ENCODE peak calls at places on chromosomes 1 and 21, in four cellular contexts. W is pancreas, O is body of pancreas, J is bronchial epithelial cell. U is an unnamed sample. For H3K36me3, the result is how much of the 10 kb centered on the place peaks cover.

GRCh38 chr21:20970691-20971090 is 27.5 kb upstream of the NCAM2 start:
- DNase-seq in W (no peak), O (no peak), J (no peak), U (no peak)

GRCh38 chr1:232974971-232975370 is 24.6 kb downstream of the NTPCR start:
- DNase-seq in W (no peak), O (peak), J (no peak), U (peak)

GRCh38 chr1:178192686-178193085 is 98.8 kb downstream of the RASAL2 start:
- DNase-seq in W (no peak), O (peak), J (peak), U (peak)

GRCh38 chr1:214685906-214686305 is 82.9 kb downstream of the CENPF start:
- DNase-seq in W (no peak), O (no peak), J (no peak), U (no peak)

GRCh38 chr1:206786212-206786886 is 14.1 kb upstream of the IL10 start:
- DNase-seq in W (no peak), O (no peak), J (no peak), U (no peak)

GRCh38 chr1:25074326-25074725 is 144.2 kb upstream of the RUNX3 start:
- DNase-seq in W (no peak), O (no peak), J (no peak), U (no peak)

GRCh38 chr1:99348375-99349132 is 84.3 kb downstream of the PLPPR4 start:
- DNase-seq in W (no peak), O (no peak), J (no peak), U (no peak)

GRCh38 chr1:6300342-6301141 is 39.6 kb upstream of the GPR153 start:
- DNase-seq in W (no peak), O (no peak), J (peak), U (no peak)

GRCh38 chr1:194466706-194467105 is 1280.3 kb upstream of the B3GALT2 start:
- DNase-seq in W (no peak), O (no peak), J (no peak), U (no peak)

GRCh38 chr1:26121854-26122773 is 10.5 kb downstream of the PDIK1L start:
- DNase-seq in W (no peak), O (no peak), J (no peak), U (no peak)

GRCh38 chr1:236038034-236038433 is 26.9 kb downstream of the NID1 start:
- DNase-seq in W (no peak), O (no peak), J (no peak), U (no peak)

GRCh38 chr1:119101563-119101962 is 38.9 kb downstream of the WARS2 start:
- DNase-seq in W (no peak), O (no peak), J (peak), U (no peak)

GRCh38 chr1:37478890-37479254 is 4.5 kb downstream of the ZC3H12A start:
- DNase-seq in W (no peak), O (no peak), J (peak), U (no peak)

GRCh38 chr1:41394405-41394804 is 33.2 kb downstream of the FOXO6 start:
- DNase-seq in W (no peak), O (no peak), J (no peak), U (no peak)

GRCh38 chr21:41973861-41974751 is 20.3 kb upstream of the C2CD2 start:
- DNase-seq in W (no peak), O (no peak), J (no peak), U (no peak)

GRCh38 chr1:169487153-169487552 is 1.4 kb upstream of the SLC19A2 start:
- DNase-seq in W (no peak), O (no peak), J (peak), U (no peak)

GRCh38 chr1:109312978-109313775 is 6.4 kb upstream of the MYBPHL start:
- DNase-seq in W (no peak), O (no peak), J (no peak), U (no peak)

GRCh38 chr1:30541721-30542485 is 181.5 kb downstream of the MATN1 start:
- DNase-seq in W (no peak), O (no peak), J (no peak), U (no peak)

GRCh38 chr1:22184454-22184853 is 41.6 kb upstream of the WNT4 start:
- DNase-seq in W (no peak), O (no peak), J (no peak), U (no peak)

GRCh38 chr21:39660596-39660995 is 47.9 kb downstream of the B3GALT5 start:
- DNase-seq in W (no peak), O (peak), J (peak), U (peak)

GRCh38 chr1:10671551-10672375 is 124.7 kb downstream of the CASZ1 start:
- DNase-seq in W (no peak), O (no peak), J (no peak), U (no peak)

GRCh38 chr21:42466700-42467612 is 29.1 kb downstream of the RSPH1 start:
- DNase-seq in W (no peak), O (peak), J (peak), U (peak)

GRCh38 chr1:198713081-198713480 is 74.2 kb downstream of the PTPRC start:
- DNase-seq in W (no peak), O (no peak), J (peak), U (no peak)

GRCh38 chr1:176811896-176812295 is 348.9 kb downstream of the PAPPA2 start:
- DNase-seq in W (no peak), O (no peak), J (no peak), U (no peak)

GRCh38 chr1:247111636-247112478 is 7.7 kb upstream of the ZNF669 start:
- DNase-seq in W (peak), O (peak), J (no peak), U (peak)

GRCh38 chr1:167524651-167525050 is 6.3 kb upstream of the CD247 start:
- DNase-seq in W (no peak), O (no peak), J (no peak), U (no peak)

GRCh38 chr1:151639466-151639865 is 27.6 kb downstream of the SNX27 start:
- DNase-seq in W (no peak), O (no peak), J (peak), U (no peak)

GRCh38 chr1:93722081-93723031 is 40.7 kb upstream of the BCAR3 start:
- DNase-seq in W (no peak), O (peak), J (no peak), U (no peak)

DNA sequence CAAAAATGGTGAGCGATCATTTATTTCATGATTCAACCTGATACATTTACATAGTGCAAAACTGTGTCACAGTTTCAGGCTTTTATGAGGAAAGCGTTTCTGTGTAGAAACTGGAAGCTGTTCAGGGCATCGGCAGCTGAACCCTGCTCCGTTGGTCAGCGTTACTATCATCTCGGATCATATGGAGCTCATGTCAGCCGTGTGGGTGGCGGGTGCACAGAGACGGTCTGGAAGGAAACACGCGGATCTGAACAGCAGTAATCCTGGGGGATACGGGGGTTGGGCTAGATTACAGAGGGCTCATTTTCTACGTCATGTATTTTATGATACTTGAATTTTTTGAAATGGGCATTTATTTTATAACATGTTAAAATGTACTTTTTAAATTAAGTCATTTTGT is 15.1 kb downstream of the C1orf174 start:
- DNase-seq in W (no peak), O (no peak), J (no peak), U (no peak)
- H3K36me3 ChIP-seq in W (under half), O (under half), J (under half), U (under half)

GRCh38 chr1:15064217-15064929 is 89.2 kb upstream of the TMEM51 start:
- DNase-seq in W (peak), O (no peak), J (peak), U (no peak)
- H3K36me3 ChIP-seq in W (under half), O (under half), J (under half), U (under half)

GRCh38 chr1:46587072-46587471 is 17.0 kb downstream of the MKNK1 start:
- DNase-seq in W (no peak), O (no peak), J (no peak), U (no peak)
- H3K36me3 ChIP-seq in W (half or more), O (under half), J (under half), U (under half)

DNA sequence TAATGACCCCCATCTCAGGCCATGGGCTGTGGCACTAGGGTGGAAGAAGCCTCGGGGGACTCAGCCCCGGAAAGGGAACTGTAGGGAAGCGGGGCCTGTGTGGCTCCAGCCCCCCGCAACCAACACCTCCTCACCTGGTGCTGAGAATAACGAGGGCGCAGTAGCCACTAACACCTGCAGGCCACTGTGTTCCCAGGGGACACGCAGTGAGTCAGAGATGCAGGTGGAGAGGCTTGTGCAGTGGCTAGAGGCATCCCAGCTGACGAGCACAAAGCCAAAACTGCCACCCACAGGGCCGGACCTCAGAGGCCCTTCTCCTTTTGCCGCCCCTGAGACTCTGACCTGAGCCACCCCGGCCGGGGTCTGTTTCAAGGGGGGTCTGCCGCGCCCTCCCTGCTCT is 33.5 kb upstream of the CCDC27 start:
- DNase-seq in W (no peak), O (no peak), J (no peak), U (no peak)
- H3K36me3 ChIP-seq in W (under half), O (under half), J (under half), U (under half)